ENCODE peak calls at places on chromosomes 5 and 9, in four cellular contexts. J is activated naive CD4-positive, alpha-beta T cell; V is HepG2; W is Kasumi-1. L is an unnamed sample.

GRCh38 chr9:138003485-138004190 is 126.1 kb downstream of the CACNA1B start:
- DNase-seq in J (no peak), V (no peak), W (no peak), L (no peak)

GRCh38 chr5:142568271-142568995 is 117.5 kb downstream of the FGF1 start:
- DNase-seq in J (no peak), V (no peak), W (no peak), L (no peak)

GRCh38 chr5:43191740-43192557 is at the start of gene NIM1K:
- DNase-seq in J (peak; percentile 2), V (peak; percentile 58), W (no peak), L (peak; percentile 93)

GRCh38 chr9:136286987-136287379 is 16.9 kb downstream of the CCDC187 start:
- DNase-seq in J (no peak), V (no peak), W (no peak), L (no peak)

GRCh38 chr9:129803679-129804065 is 688 bp downstream of the TOR1B start:
- DNase-seq in J (no peak), V (no peak), W (no peak), L (no peak)

GRCh38 chr5:133109655-133110483 is 58.1 kb downstream of the HSPA4 start:
- DNase-seq in J (no peak), V (no peak), W (no peak), L (no peak)

GRCh38 chr5:38404236-38404635 is 145.9 kb downstream of the EGFLAM start:
- DNase-seq in J (no peak), V (no peak), W (no peak), L (no peak)

GRCh38 chr9:18362901-18363685 is 110.9 kb upstream of the ADAMTSL1 start:
- DNase-seq in J (no peak), V (no peak), W (no peak), L (peak; percentile 71)

GRCh38 chr5:94396687-94397086 is 221.7 kb downstream of the KIAA0825 start:
- DNase-seq in J (no peak), V (no peak), W (no peak), L (no peak)

GRCh38 chr9:15824310-15824709 is 271.5 kb downstream of the CCDC171 start:
- DNase-seq in J (no peak), V (peak; percentile 28), W (no peak), L (peak; percentile 43)

L was measured in Karpas-422.